ENCODE peak calls at places on chromosomes 5 and 9, in six cellular contexts. One of them, this sample, is unnamed.

GRCh38 chr5:149464796-149465489 is 85.9 kb upstream of the IL17B start:
- DNase-seq in NCI-H82: no peak
- DNase-seq in ELF-1: peak
- DNase-seq in germinal center: no peak
- DNase-seq in globus pallidus: no peak
- DNase-seq in activated CD8-positive, alpha-beta T cell treated with anti-CD3 and anti-CD28 coated beads for 36 hours: no peak
- DNase-seq in this sample: peak

GRCh38 chr9:107644774-107645463 is 155.3 kb upstream of the KLF4 start:
- DNase-seq in globus pallidus: no peak
- DNase-seq in germinal center: no peak
- DNase-seq in activated CD8-positive, alpha-beta T cell treated with anti-CD3 and anti-CD28 coated beads for 36 hours: no peak
- DNase-seq in ELF-1: no peak
- DNase-seq in NCI-H82: no peak
- DNase-seq in this sample: peak

GRCh38 chr5:74631088-74631960 is 9.2 kb downstream of the ENC1 start:
- DNase-seq in globus pallidus: no peak
- DNase-seq in germinal center: peak
- DNase-seq in ELF-1: no peak
- DNase-seq in activated CD8-positive, alpha-beta T cell treated with anti-CD3 and anti-CD28 coated beads for 36 hours: peak
- DNase-seq in NCI-H82: peak
- DNase-seq in this sample: peak

GRCh38 chr5:84379749-84380148 is 4.9 kb downstream of the EDIL3 start:
- DNase-seq in germinal center: no peak
- DNase-seq in NCI-H82: no peak
- DNase-seq in ELF-1: no peak
- DNase-seq in activated CD8-positive, alpha-beta T cell treated with anti-CD3 and anti-CD28 coated beads for 36 hours: no peak
- DNase-seq in globus pallidus: peak
- DNase-seq in this sample: peak

GRCh38 chr5:63805151-63805550 is 157.1 kb downstream of the HTR1A start:
- DNase-seq in ELF-1: no peak
- DNase-seq in globus pallidus: no peak
- DNase-seq in NCI-H82: no peak
- DNase-seq in activated CD8-positive, alpha-beta T cell treated with anti-CD3 and anti-CD28 coated beads for 36 hours: no peak
- DNase-seq in germinal center: no peak
- DNase-seq in this sample: no peak

GRCh38 chr5:122424211-122424610 is 112.2 kb downstream of the SNCAIP start:
- DNase-seq in germinal center: no peak
- DNase-seq in activated CD8-positive, alpha-beta T cell treated with anti-CD3 and anti-CD28 coated beads for 36 hours: no peak
- DNase-seq in NCI-H82: no peak
- DNase-seq in ELF-1: no peak
- DNase-seq in globus pallidus: peak
- DNase-seq in this sample: no peak

GRCh38 chr5:53073349-53073748 is 36.2 kb downstream of the MOCS2 start:
- DNase-seq in NCI-H82: peak
- DNase-seq in globus pallidus: no peak
- DNase-seq in activated CD8-positive, alpha-beta T cell treated with anti-CD3 and anti-CD28 coated beads for 36 hours: no peak
- DNase-seq in germinal center: no peak
- DNase-seq in ELF-1: no peak
- DNase-seq in this sample: no peak

GRCh38 chr5:651296-652022 is 39.3 kb downstream of the CEP72 start:
- DNase-seq in germinal center: no peak
- DNase-seq in globus pallidus: no peak
- DNase-seq in ELF-1: no peak
- DNase-seq in activated CD8-positive, alpha-beta T cell treated with anti-CD3 and anti-CD28 coated beads for 36 hours: no peak
- DNase-seq in NCI-H82: no peak
- DNase-seq in this sample: no peak

GRCh38 chr5:34554656-34555055 is 101.5 kb upstream of the RAI14 start:
- DNase-seq in globus pallidus: no peak
- DNase-seq in NCI-H82: no peak
- DNase-seq in ELF-1: no peak
- DNase-seq in germinal center: no peak
- DNase-seq in activated CD8-positive, alpha-beta T cell treated with anti-CD3 and anti-CD28 coated beads for 36 hours: no peak
- DNase-seq in this sample: no peak

GRCh38 chr5:15831408-15831807 is 331.4 kb downstream of the FBXL7 start:
- DNase-seq in globus pallidus: no peak
- DNase-seq in ELF-1: no peak
- DNase-seq in germinal center: no peak
- DNase-seq in NCI-H82: no peak
- DNase-seq in activated CD8-positive, alpha-beta T cell treated with anti-CD3 and anti-CD28 coated beads for 36 hours: no peak
- DNase-seq in this sample: no peak

GRCh38 chr9:130379649-130379970 is 65.2 kb upstream of the ASS1 start:
- DNase-seq in activated CD8-positive, alpha-beta T cell treated with anti-CD3 and anti-CD28 coated beads for 36 hours: no peak
- DNase-seq in NCI-H82: peak
- DNase-seq in globus pallidus: no peak
- DNase-seq in germinal center: no peak
- DNase-seq in ELF-1: no peak
- DNase-seq in this sample: no peak

GRCh38 chr9:37209431-37210386 is 89.3 kb downstream of the ZCCHC7 start:
- DNase-seq in NCI-H82: peak
- DNase-seq in ELF-1: peak
- DNase-seq in globus pallidus: peak
- DNase-seq in germinal center: no peak
- DNase-seq in activated CD8-positive, alpha-beta T cell treated with anti-CD3 and anti-CD28 coated beads for 36 hours: no peak
- DNase-seq in this sample: peak

GRCh38 chr5:139046551-139046950 is 151.6 kb downstream of the SIL1 start:
- DNase-seq in NCI-H82: no peak
- DNase-seq in ELF-1: no peak
- DNase-seq in activated CD8-positive, alpha-beta T cell treated with anti-CD3 and anti-CD28 coated beads for 36 hours: no peak
- DNase-seq in globus pallidus: no peak
- DNase-seq in germinal center: no peak
- DNase-seq in this sample: no peak

GRCh38 chr5:19734706-19735240 is 253.2 kb downstream of the CDH18 start:
- DNase-seq in ELF-1: no peak
- DNase-seq in activated CD8-positive, alpha-beta T cell treated with anti-CD3 and anti-CD28 coated beads for 36 hours: no peak
- DNase-seq in NCI-H82: no peak
- DNase-seq in germinal center: no peak
- DNase-seq in globus pallidus: no peak
- DNase-seq in this sample: no peak

GRCh38 chr9:74645007-74645639 is 148.0 kb downstream of the RORB start:
- DNase-seq in activated CD8-positive, alpha-beta T cell treated with anti-CD3 and anti-CD28 coated beads for 36 hours: no peak
- DNase-seq in globus pallidus: peak
- DNase-seq in germinal center: peak
- DNase-seq in NCI-H82: peak
- DNase-seq in ELF-1: peak
- DNase-seq in this sample: peak

GRCh38 chr9:72537011-72537545 is 15.7 kb downstream of the TMC1 start:
- DNase-seq in globus pallidus: no peak
- DNase-seq in germinal center: no peak
- DNase-seq in NCI-H82: no peak
- DNase-seq in activated CD8-positive, alpha-beta T cell treated with anti-CD3 and anti-CD28 coated beads for 36 hours: no peak
- DNase-seq in ELF-1: no peak
- DNase-seq in this sample: no peak

GRCh38 chr5:172052454-172053236 is 46.2 kb upstream of the FBXW11 start:
- DNase-seq in NCI-H82: no peak
- DNase-seq in germinal center: no peak
- DNase-seq in ELF-1: no peak
- DNase-seq in globus pallidus: no peak
- DNase-seq in activated CD8-positive, alpha-beta T cell treated with anti-CD3 and anti-CD28 coated beads for 36 hours: no peak
- DNase-seq in this sample: peak

GRCh38 chr9:107584944-107585343 is 95.4 kb upstream of the KLF4 start:
- DNase-seq in ELF-1: no peak
- DNase-seq in activated CD8-positive, alpha-beta T cell treated with anti-CD3 and anti-CD28 coated beads for 36 hours: no peak
- DNase-seq in NCI-H82: no peak
- DNase-seq in germinal center: no peak
- DNase-seq in globus pallidus: no peak
- DNase-seq in this sample: no peak